ENCODE peak calls at places on chromosomes 7 and 10, in ten cellular contexts. R is HT1080, K is T1000, E is upper lobe of left lung, O is C1 segment of cervical spinal cord, L is AG09309, W is amniotic stem cell, X is H54, F is NCI-H2081 treated with DMSO at 0.1 percent for 48 hours, H is HuH-7. Q is an unnamed sample.

GRCh38 chr10:100355069-100355468 is 8.0 kb downstream of the SCD start:
- DNase-seq in H (no peak), K (no peak), L (no peak), F (no peak), R (no peak), E (no peak), W (no peak), O (no peak), X (no peak), Q (no peak)

GRCh38 chr7:99762680-99763327 is 21.2 kb downstream of the CYP3A4 start:
- DNase-seq in R (peak; percentile 85), E (no peak), F (no peak), W (no peak), H (no peak), K (no peak), X (peak; percentile 5), L (peak; percentile 18), O (no peak), Q (peak; percentile 87)

GRCh38 chr7:51000956-51001355 is 218.3 kb upstream of the GRB10 start:
- DNase-seq in F (no peak), X (no peak), E (no peak), L (no peak), O (no peak), K (no peak), R (no peak), W (no peak), H (no peak), Q (no peak)

GRCh38 chr7:135693558-135693957 is 31.2 kb downstream of the STMP1 start:
- DNase-seq in X (no peak), E (no peak), O (no peak), R (no peak), W (no peak), H (no peak), K (no peak), F (no peak), L (no peak), Q (no peak)

GRCh38 chr7:29194206-29194593 is 375 bp upstream of the CHN2 start:
- DNase-seq in R (no peak), X (no peak), O (peak; percentile 60), L (no peak), W (no peak), K (no peak), E (no peak), F (no peak), H (peak; percentile 40), Q (no peak)

GRCh38 chr7:129431911-129432643 is 2.2 kb upstream of the STRIP2 start:
- DNase-seq in F (no peak), X (no peak), O (no peak), E (no peak), W (no peak), H (no peak), L (no peak), R (no peak), K (no peak), Q (no peak)

GRCh38 chr7:18552943-18553584 is 57.5 kb downstream of the HDAC9 start:
- DNase-seq in L (no peak), W (no peak), H (no peak), F (peak; percentile 83), X (no peak), E (no peak), O (no peak), K (no peak), R (no peak), Q (peak; percentile 26)

GRCh38 chr10:59825932-59826331 is 72.7 kb upstream of the MRLN start:
- DNase-seq in R (no peak), F (no peak), H (no peak), O (no peak), L (no peak), W (no peak), K (no peak), X (no peak), E (no peak), Q (no peak)

GRCh38 chr10:4051011-4051407 is 266.0 kb upstream of the KLF6 start:
- DNase-seq in F (no peak), X (peak; percentile 12), R (no peak), E (no peak), W (no peak), K (no peak), H (no peak), L (no peak), O (no peak), Q (no peak)

GRCh38 chr7:30650455-30650854 is 31.8 kb downstream of the CRHR2 start:
- DNase-seq in O (no peak), L (no peak), X (no peak), R (no peak), K (no peak), F (no peak), E (no peak), H (no peak), W (no peak), Q (no peak)

GRCh38 chr7:151089893-151090730 is 3.8 kb downstream of the AGAP3 start:
- DNase-seq in L (no peak), R (no peak), H (no peak), K (no peak), O (no peak), F (no peak), W (no peak), E (no peak), X (no peak), Q (no peak)

GRCh38 chr10:133224861-133225366 is 5.1 kb upstream of the UTF1 start:
- DNase-seq in L (no peak), K (no peak), X (no peak), F (no peak), O (no peak), R (no peak), W (no peak), H (no peak), E (peak; percentile 34), Q (no peak)

GRCh38 chr7:96667026-96667425 is 42.6 kb downstream of the SEM1 start:
- DNase-seq in O (no peak), W (no peak), X (no peak), H (no peak), K (no peak), E (no peak), R (no peak), L (peak; percentile 41), F (no peak), Q (no peak)

GRCh38 chr10:131694168-131694962 is 206.4 kb upstream of the PPP2R2D start:
- DNase-seq in F (no peak), R (no peak), K (no peak), L (no peak), E (no peak), W (no peak), H (no peak), O (no peak), X (no peak), Q (no peak)

GRCh38 chr7:11168622-11169170 is 195.0 kb downstream of the PHF14 start:
- DNase-seq in O (no peak), K (no peak), L (no peak), W (no peak), H (no peak), X (no peak), F (no peak), R (no peak), E (no peak), Q (no peak)

GRCh38 chr10:72388062-72388461 is 33.3 kb upstream of the DNAJB12 start:
- DNase-seq in W (no peak), E (no peak), X (no peak), R (no peak), K (no peak), O (no peak), F (no peak), L (no peak), H (no peak), Q (no peak)

GRCh38 chr10:72557362-72557761 is 68.5 kb downstream of the MICU1 start:
- DNase-seq in H (no peak), F (no peak), E (no peak), O (no peak), R (no peak), K (no peak), L (peak; percentile 13), X (no peak), W (no peak), Q (no peak)

GRCh38 chr10:114685456-114685855 is 27.4 kb upstream of the ABLIM1 start:
- DNase-seq in K (no peak), X (no peak), W (no peak), E (no peak), F (no peak), L (no peak), O (no peak), H (no peak), R (no peak), Q (no peak)

GRCh38 chr10:14447112-14447839 is 116.6 kb upstream of the FRMD4A start:
- DNase-seq in K (no peak), L (no peak), X (no peak), W (no peak), O (no peak), E (no peak), F (no peak), H (no peak), R (no peak), Q (no peak)

GRCh38 chr10:123570051-123570897 is 95.9 kb upstream of the GPR26 start:
- DNase-seq in O (no peak), K (no peak), W (no peak), L (no peak), F (no peak), R (no peak), X (no peak), E (no peak), H (no peak), Q (no peak)

GRCh38 chr7:134532155-134533089 is 5.1 kb downstream of the AKR1B10 start:
- DNase-seq in W (no peak), F (no peak), E (peak; percentile 56), K (no peak), X (no peak), H (no peak), O (no peak), L (no peak), R (no peak), Q (peak; percentile 92)

GRCh38 chr10:55631071-55631654 is 729.9 kb downstream of the ZWINT start:
- DNase-seq in H (peak; percentile 59), W (no peak), R (peak; percentile 61), F (peak; percentile 10), K (peak; percentile 81), L (no peak), X (peak; percentile 63), E (peak; percentile 60), O (peak; percentile 43), Q (peak; percentile 62)

GRCh38 chr7:111853231-111853990 is 291.1 kb upstream of the IMMP2L start:
- DNase-seq in F (no peak), H (peak; percentile 36), W (no peak), R (no peak), L (no peak), X (no peak), O (peak; percentile 17), E (no peak), K (no peak), Q (no peak)

GRCh38 chr10:121664671-121665070 is 66.4 kb upstream of the FGFR2 start:
- DNase-seq in X (no peak), F (no peak), H (no peak), K (no peak), O (no peak), E (no peak), W (no peak), R (no peak), L (no peak), Q (peak; percentile 50)

GRCh38 chr10:33189373-33189772 is 145.1 kb downstream of the NRP1 start:
- DNase-seq in X (no peak), O (no peak), L (no peak), R (no peak), W (no peak), H (no peak), F (no peak), E (no peak), K (no peak), Q (no peak)

GRCh38 chr7:90621130-90621891 is 25.2 kb downstream of the CDK14 start:
- DNase-seq in X (no peak), E (no peak), H (no peak), F (no peak), L (no peak), O (no peak), W (no peak), K (no peak), R (no peak), Q (no peak)

GRCh38 chr7:29156798-29157461 is 10.6 kb upstream of the CPVL start:
- DNase-seq in L (no peak), O (no peak), R (no peak), F (no peak), W (no peak), E (no peak), K (no peak), X (no peak), H (no peak), Q (no peak)

GRCh38 chr10:79318369-79318768 is 28.9 kb upstream of the PPIF start:
- DNase-seq in O (no peak), L (no peak), R (no peak), W (no peak), H (no peak), E (no peak), F (no peak), K (no peak), X (no peak), Q (no peak)

Q was measured in epithelial cell of esophagus.